ENCODE peak calls at places on chromosomes 5 and 9, in four cellular contexts. H, U, S and F are unnamed samples.

GRCh38 chr5:116320486-116320885 is 235.7 kb downstream of the COMMD10 start:
- DNase-seq in H (no peak), U (no peak), S (no peak), F (no peak)

GRCh38 chr5:141001466-141001853 is 35.2 kb downstream of the PCDHAC2 start:
- DNase-seq in H (no peak), U (no peak), S (peak), F (no peak)

GRCh38 chr5:179314606-179315355 is 30.5 kb downstream of the ADAMTS2 start:
- DNase-seq in H (no peak), U (no peak), S (no peak), F (no peak)

GRCh38 chr5:34775886-34776285 is 63.1 kb upstream of the TTC23L start:
- DNase-seq in H (no peak), U (no peak), S (no peak), F (no peak)

GRCh38 chr9:5629312-5630037 is 568 bp downstream of the RIC1 start:
- DNase-seq in H (no peak), U (peak), S (peak), F (no peak)

GRCh38 chr9:95876595-95876994 is 1.1 kb downstream of the ERCC6L2 start:
- DNase-seq in H (no peak), U (no peak), S (peak), F (no peak)

GRCh38 chr5:16930487-16930886 is 5.6 kb downstream of the MYO10 start:
- DNase-seq in H (no peak), U (no peak), S (no peak), F (no peak)

GRCh38 chr9:106878943-106879916 is 16.3 kb downstream of the ZNF462 start:
- DNase-seq in H (peak), U (peak), S (peak), F (peak)

GRCh38 chr5:168908207-168908606 is 329.0 kb upstream of the PANK3 start:
- DNase-seq in H (no peak), U (no peak), S (peak), F (no peak)

GRCh38 chr9:94918038-94918753 is 191.7 kb downstream of the AOPEP start:
- DNase-seq in H (no peak), U (no peak), S (no peak), F (no peak)

GRCh38 chr5:168693297-168693696 is 114.1 kb upstream of the PANK3 start:
- DNase-seq in H (no peak), U (no peak), S (no peak), F (no peak)

GRCh38 chr5:72178910-72179815 is 71.9 kb downstream of the MAP1B start:
- DNase-seq in H (peak), U (peak), S (peak), F (no peak)

DNA sequence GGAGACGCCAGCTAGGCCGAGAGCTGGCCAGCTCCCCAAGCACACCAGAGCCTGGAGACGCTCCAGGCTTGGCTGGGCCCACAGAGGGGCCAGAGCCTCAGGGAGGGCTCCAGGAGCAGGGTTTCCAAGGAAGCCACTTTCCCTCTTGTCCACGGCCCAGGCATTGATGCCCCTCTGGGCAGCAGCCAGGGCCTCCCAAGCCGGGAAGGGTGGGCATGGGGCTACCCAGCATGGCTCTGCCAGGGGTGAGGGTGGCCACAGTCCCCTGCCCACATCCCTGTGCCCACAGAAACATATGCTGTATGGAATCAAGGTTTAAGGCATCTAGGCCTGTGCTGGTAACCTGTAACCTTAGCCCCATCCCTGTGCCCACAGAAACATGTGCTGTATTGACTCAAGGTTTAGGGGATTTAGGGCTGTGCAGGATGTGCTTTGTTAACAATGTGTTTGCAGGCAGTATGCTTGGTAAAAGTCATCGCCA is 1.5 kb upstream of the DPP7 start:
- DNase-seq in H (no peak), U (no peak), S (no peak), F (no peak)
- H3K27ac ChIP-seq in H (no peak), U (no peak), S (no peak), F (no peak)

DNA sequence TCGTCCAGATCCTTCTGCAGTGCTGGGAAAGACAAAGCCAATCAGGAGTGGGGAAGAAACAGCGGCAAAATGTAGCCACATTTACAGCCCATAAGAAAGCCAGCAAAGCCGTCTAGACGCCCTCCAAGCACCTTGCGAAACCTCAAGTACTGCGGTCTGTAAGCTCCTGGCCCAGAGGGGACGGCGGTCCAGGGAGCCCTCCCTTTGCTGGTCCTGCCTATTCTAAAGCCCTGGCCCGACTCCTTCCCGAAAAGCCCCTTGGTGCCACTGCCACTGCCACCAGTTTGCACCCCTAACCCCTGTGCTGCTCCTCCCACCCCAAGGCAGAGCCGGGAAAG is 1.1 kb downstream of the TOR1A start:
- DNase-seq in H (no peak), U (no peak), S (no peak), F (no peak)
- H3K27ac ChIP-seq in H (peak), U (no peak), S (no peak), F (peak)

GRCh38 chr5:172857982-172858381 is 23.9 kb downstream of the ERGIC1 start:
- DNase-seq in H (no peak), U (no peak), S (no peak), F (no peak)
- H3K27ac ChIP-seq in H (peak), U (peak), S (no peak), F (no peak)

DNA sequence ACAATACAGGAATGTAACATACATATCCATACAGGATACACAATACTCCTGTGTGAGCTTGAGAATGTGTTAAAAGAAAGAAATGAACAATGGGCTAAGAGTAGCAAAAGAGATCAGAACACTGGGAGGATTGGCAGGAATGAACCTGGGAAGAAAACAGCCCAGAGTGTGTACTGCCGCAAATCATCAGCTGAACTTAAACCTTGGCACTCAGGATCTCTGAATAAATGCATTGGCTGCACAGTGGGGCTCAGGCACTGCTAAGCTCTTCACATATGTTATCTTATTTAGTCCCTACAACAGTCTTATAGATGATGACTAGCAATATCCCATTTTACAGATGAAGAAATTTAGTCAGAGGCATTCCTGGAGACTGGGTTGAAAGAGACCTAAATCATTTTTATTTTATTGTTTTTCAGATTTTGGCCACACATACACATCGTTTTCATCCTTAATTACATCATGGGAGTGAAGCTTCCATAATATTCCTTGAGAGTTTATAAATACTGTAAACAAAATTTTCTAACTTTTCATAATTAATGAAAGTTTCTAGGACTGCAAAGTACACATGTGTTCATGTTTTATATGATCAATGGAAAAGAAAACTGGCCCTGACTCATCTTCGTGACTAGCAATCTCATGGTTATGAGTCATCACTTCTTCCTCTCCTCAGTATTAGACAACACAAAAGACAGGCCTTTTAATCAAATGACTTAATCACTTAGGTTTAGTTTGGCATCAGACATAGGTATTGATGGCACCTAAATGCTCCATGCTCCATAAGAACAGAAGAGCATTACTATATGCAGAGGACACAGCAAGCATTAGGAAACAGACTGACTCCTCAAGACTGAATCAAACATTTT is 59.2 kb downstream of the CDH18 start:
- DNase-seq in H (no peak), U (no peak), S (peak), F (peak)
- H3K27ac ChIP-seq in H (no peak), U (no peak), S (peak), F (peak)

GRCh38 chr5:76403963-76404693 is 1.0 kb downstream of the IQGAP2 start:
- DNase-seq in H (no peak), U (peak), S (no peak), F (no peak)
- H3K27ac ChIP-seq in H (peak), U (peak), S (no peak), F (no peak)

DNA sequence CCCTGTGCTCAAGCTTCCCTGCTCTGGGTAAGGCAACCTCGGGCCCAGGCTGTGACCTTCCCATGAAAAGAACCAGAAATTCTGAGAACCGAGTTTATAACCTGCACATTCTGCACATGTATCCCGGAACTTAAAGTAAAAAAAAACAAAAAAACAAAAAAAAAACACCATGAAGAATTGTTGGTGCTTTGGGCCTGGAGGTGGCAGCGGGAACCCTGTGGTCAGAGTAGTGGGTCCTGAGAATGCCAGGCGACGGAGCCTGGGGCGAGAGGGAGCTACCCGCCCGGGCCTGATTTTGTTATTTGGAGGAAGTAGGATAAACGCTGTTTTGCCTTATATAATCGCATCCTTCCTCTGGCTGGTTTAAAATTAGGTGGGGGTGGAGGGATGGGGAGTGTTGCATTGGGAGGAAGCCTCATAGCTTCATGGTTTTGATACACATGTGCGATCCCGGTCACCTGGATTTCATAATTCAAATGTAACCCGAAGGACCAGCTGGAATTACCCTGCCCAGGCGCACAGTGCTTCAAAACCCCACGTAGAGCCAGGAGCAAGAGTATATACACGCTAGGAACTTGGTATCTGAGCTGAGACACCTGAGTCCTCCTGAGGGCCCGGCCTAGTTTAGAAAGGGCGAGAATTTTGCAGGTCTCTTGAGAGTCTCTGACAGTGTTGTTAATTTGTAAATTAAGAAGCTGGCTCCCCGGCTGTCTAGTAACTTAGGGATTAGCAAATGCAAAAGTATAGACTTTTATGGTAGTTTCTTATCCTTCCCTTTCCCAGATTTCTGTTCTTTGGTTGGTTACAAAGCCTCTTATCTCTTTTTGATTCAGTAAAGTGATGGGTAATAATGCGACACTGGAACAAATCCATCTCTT is 2.8 kb downstream of the MSX2 start:
- DNase-seq in H (no peak), U (no peak), S (no peak), F (no peak)
- H3K27ac ChIP-seq in H (no peak), U (no peak), S (no peak), F (no peak)

GRCh38 chr9:133972041-133972970 is 19.8 kb downstream of the VAV2 start:
- DNase-seq in H (no peak), U (no peak), S (peak), F (no peak)

GRCh38 chr9:133975511-133975910 is 16.6 kb downstream of the VAV2 start:
- DNase-seq in H (no peak), U (no peak), S (no peak), F (no peak)

GRCh38 chr9:133973111-133973790 is 18.9 kb downstream of the VAV2 start:
- DNase-seq in H (no peak), U (no peak), S (no peak), F (no peak)

GRCh38 chr9:133974631-133975341 is 17.3 kb downstream of the VAV2 start:
- DNase-seq in H (no peak), U (no peak), S (no peak), F (no peak)

DNA sequence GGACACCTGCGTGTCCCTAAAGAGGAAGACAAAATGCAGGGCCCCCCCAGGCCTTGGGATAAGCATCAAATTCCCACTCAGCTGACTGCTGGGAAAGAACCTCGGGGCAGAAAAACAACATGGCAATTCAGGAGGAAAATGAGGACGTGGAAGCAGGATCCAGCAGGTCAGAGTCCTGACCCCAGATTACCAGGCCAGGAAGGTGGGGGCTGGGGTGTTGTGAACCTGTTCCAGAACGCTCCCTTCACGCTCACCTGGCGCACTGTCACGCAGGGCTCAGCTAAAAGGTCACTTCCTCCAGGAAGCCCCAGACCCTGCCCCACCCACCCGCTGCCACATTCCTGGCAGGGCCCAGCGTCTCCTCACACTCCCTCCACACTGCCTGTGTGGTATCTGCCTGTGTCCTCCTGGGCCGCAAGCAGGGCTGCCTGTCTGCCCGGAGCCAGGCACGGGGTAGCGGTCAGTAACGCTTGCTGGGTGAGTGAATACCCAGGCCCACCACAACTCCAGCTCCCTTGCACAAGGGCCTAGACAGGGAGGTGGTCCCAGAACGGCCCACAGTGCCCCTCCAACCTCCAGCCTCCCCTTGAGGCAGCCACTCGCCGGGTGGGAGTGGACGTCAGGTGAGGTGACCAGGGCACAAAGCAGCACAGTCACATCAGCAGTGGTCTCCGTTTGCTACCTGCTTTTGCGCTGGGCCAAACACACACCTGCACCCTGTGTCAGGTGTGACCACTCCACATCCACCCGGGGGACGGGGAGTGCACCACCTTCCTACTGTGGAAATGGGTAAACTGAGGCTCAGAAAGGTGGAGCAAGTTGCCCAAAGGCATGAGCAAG is 18.1 kb downstream of the VAV2 start:
- DNase-seq in H (no peak), U (no peak), S (no peak), F (no peak)
- H3K27ac ChIP-seq in H (no peak), U (no peak), S (no peak), F (no peak)

DNA sequence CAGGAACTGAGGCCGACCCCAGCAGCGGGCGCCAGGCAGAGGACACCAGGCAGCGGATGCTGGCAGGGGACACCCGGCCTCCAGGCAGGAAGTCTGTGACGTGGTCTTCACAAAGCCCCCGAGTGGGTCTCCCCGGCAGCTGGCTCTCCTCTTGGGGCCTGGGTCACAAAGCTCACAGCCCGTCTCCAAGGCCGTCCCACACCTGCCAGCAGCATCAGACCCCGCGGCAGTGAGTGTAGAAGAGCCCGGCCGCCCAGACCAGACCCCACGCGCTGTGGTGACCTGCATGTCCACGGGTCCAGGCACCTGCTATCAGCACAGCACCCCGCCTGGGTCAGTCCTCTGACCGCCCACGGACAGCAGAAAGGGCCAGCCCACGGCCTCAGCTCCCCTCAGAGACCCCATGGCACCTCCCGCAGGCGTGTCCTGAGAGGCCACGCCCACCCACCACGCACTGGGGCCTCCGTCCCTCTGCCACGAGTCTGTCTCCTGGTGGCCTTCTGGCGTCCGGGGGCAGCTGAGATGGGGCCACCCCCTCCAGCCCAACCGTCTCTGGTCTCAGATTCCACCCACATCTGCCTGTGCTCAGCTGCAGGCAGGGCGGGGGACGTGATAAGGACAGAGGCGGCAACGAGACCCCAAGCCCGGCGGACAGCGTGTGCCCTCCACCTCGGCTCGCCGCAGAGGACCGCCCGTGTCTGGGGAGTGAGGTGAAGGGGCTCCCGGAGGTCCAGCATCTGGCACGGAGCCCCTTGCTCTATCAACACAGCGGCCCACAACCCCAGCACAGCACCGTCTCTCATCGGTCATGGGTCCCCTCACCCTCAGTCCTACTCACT is 34.2 kb downstream of the EXD3 start:
- DNase-seq in H (no peak), U (no peak), S (no peak), F (no peak)
- H3K27ac ChIP-seq in H (peak), U (no peak), S (no peak), F (no peak)

DNA sequence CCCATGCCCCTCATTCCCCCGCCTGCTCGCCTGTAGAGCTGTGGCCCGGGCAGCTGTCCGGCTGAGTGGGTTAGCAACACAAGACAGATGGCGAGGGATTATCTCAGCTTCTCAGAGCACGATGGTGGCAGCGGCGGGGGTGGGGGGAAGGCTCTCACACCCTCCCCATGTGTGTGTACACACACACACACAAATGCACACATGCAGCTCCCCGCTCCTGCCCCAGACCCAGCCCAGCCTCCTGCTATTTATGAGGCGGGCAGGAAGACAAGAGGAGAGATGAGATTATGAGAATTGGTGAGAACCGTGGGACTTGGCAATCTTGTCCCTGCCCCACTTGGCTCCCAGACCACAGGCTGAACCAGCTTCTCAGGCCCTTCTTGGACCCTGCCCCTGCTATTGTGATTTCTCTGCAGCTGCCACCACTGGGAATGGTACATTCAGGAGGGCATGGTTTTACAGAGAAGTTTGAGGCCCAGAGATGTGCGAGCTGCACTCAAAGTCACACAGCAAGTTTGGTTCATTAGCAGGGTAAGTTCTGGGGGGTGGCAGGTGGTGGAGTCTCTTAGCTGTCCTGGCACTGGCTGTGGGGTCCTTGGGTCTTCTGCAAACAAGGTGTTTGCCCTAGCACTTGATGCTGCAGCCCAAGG is 51.0 kb upstream of the PSD2 start:
- DNase-seq in H (no peak), U (no peak), S (no peak), F (no peak)
- H3K27ac ChIP-seq in H (no peak), U (peak), S (no peak), F (no peak)

GRCh38 chr5:138354387-138354786 is 1.9 kb downstream of the KDM3B start:
- DNase-seq in H (no peak), U (no peak), S (no peak), F (no peak)

GRCh38 chr5:138354926-138355378 is 2.5 kb downstream of the KDM3B start:
- DNase-seq in H (no peak), U (no peak), S (peak), F (peak)

GRCh38 chr5:138352071-138352721 is at the start of gene KDM3B:
- DNase-seq in H (peak), U (peak), S (peak), F (no peak)

GRCh38 chr5:138352722-138353549 is 451 bp downstream of the KDM3B start:
- DNase-seq in H (peak), U (peak), S (peak), F (no peak)

DNA sequence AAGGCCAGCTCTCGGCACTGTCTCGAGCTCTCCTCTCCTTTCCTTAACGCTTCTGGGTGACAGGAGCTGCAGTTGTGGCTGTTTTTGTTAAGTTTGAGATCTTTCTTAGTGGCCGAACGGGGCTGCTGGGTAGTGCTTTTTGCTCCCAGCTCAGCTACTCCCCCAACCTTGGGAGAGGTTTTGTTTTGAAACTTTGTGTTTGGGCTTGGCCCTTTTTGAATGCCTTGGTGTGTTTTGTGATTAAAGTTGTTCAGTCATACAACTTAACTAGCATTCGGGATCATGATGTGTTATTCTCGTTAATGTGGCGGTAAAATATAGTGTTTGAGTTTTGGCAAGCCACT is 1.0 kb downstream of the KDM3B start:
- DNase-seq in H (no peak), U (no peak), S (no peak), F (no peak)
- H3K27ac ChIP-seq in H (peak), U (peak), S (peak), F (peak)